ENCODE peak calls at places on chromosomes 6 and 20, in five cellular contexts. I, U, D, Y and F are unnamed samples.

GRCh38 chr6:118579786-118580185 is 31.7 kb downstream of the PLN start:
- DNase-seq in Y (no peak), D (no peak), U (no peak), I (no peak), F (no peak)

GRCh38 chr6:24755284-24755683 is 19.5 kb upstream of the GMNN start:
- DNase-seq in D (no peak), Y (no peak), U (no peak), I (no peak), F (no peak)

GRCh38 chr20:36687850-36688249 is 41.9 kb upstream of the SLA2 start:
- DNase-seq in I (no peak), U (no peak), D (no peak), Y (no peak), F (no peak)

GRCh38 chr6:2578729-2579128 is 172.0 kb downstream of the MYLK4 start:
- DNase-seq in Y (no peak), D (no peak), I (no peak), U (peak), F (no peak)

GRCh38 chr20:21433329-21433890 is 36.1 kb upstream of the NKX2-4 start:
- DNase-seq in D (no peak), I (no peak), U (peak), Y (no peak), F (peak)

GRCh38 chr6:148177589-148178233 is 164.9 kb upstream of the SASH1 start:
- DNase-seq in U (peak), I (peak), Y (peak), D (peak), F (peak)

GRCh38 chr6:119499797-119500196 is 150.2 kb upstream of the MAN1A1 start:
- DNase-seq in Y (no peak), I (no peak), D (no peak), U (no peak), F (no peak)

GRCh38 chr6:165008971-165009370 is 300.4 kb downstream of the C6orf118 start:
- DNase-seq in U (no peak), Y (no peak), D (no peak), I (no peak), F (no peak)

GRCh38 chr6:127880452-127880851 is 20.4 kb downstream of the THEMIS start:
- DNase-seq in Y (no peak), D (no peak), I (no peak), U (no peak), F (no peak)

GRCh38 chr6:7650876-7651275 is 60.9 kb downstream of the SNRNP48 start:
- DNase-seq in D (no peak), Y (no peak), U (no peak), I (no peak), F (peak)

GRCh38 chr6:3987072-3987471 is 91.9 kb downstream of the FAM217A start:
- DNase-seq in D (no peak), Y (no peak), I (no peak), U (peak), F (peak)

GRCh38 chr6:26115226-26115625 is 28.0 kb downstream of the HFE start:
- DNase-seq in Y (no peak), D (no peak), I (no peak), U (no peak), F (no peak)

GRCh38 chr6:118372413-118372812 is 175.7 kb upstream of the PLN start:
- DNase-seq in U (peak), Y (no peak), I (no peak), D (no peak), F (peak)

GRCh38 chr6:25717856-25718740 is 36.4 kb upstream of the SLC17A4 start:
- DNase-seq in I (no peak), D (no peak), Y (no peak), U (peak), F (peak)

GRCh38 chr20:59123011-59123676 is 40.5 kb upstream of the ZNF831 start:
- DNase-seq in U (no peak), Y (no peak), D (peak), I (no peak), F (no peak)

GRCh38 chr6:83633609-83634008 is 75.3 kb downstream of the SNAP91 start:
- DNase-seq in U (no peak), Y (no peak), I (no peak), D (no peak), F (no peak)

GRCh38 chr20:59750209-59750840 is 146.0 kb downstream of the PHACTR3 start:
- DNase-seq in U (no peak), D (no peak), I (no peak), Y (no peak), F (no peak)

GRCh38 chr6:11925805-11926204 is 86.3 kb upstream of the HIVEP1 start:
- DNase-seq in U (no peak), Y (no peak), D (no peak), I (no peak), F (no peak)

GRCh38 chr20:25369529-25369928 is 21.1 kb downstream of the ABHD12 start:
- DNase-seq in D (no peak), I (no peak), U (no peak), Y (no peak), F (no peak)

GRCh38 chr6:42405025-42405424 is 46.7 kb downstream of the TRERF1 start:
- DNase-seq in Y (no peak), U (peak), D (no peak), I (no peak), F (peak)

GRCh38 chr20:50957798-50958732 is at the start of gene DPM1:
- DNase-seq in Y (peak), U (peak), I (peak), D (peak), F (peak)

GRCh38 chr6:131923356-131923755 is 27.8 kb downstream of the CCN2 start:
- DNase-seq in U (peak), I (peak), D (peak), Y (peak), F (peak)

GRCh38 chr20:47173596-47174216 is 182.8 kb downstream of the ZMYND8 start:
- DNase-seq in D (no peak), U (no peak), Y (no peak), I (no peak), F (no peak)
- TF ChIP-seq CTCF in D (peak), U (no peak), Y (no peak), I (no peak), F (no peak)

GRCh38 chr6:20364327-20364726 is 37.4 kb upstream of the E2F3 start:
- DNase-seq in I (no peak), Y (no peak), U (no peak), D (no peak), F (no peak)
- TF ChIP-seq CTCF in I (no peak), Y (no peak), U (no peak), D (no peak), F (no peak)

DNA sequence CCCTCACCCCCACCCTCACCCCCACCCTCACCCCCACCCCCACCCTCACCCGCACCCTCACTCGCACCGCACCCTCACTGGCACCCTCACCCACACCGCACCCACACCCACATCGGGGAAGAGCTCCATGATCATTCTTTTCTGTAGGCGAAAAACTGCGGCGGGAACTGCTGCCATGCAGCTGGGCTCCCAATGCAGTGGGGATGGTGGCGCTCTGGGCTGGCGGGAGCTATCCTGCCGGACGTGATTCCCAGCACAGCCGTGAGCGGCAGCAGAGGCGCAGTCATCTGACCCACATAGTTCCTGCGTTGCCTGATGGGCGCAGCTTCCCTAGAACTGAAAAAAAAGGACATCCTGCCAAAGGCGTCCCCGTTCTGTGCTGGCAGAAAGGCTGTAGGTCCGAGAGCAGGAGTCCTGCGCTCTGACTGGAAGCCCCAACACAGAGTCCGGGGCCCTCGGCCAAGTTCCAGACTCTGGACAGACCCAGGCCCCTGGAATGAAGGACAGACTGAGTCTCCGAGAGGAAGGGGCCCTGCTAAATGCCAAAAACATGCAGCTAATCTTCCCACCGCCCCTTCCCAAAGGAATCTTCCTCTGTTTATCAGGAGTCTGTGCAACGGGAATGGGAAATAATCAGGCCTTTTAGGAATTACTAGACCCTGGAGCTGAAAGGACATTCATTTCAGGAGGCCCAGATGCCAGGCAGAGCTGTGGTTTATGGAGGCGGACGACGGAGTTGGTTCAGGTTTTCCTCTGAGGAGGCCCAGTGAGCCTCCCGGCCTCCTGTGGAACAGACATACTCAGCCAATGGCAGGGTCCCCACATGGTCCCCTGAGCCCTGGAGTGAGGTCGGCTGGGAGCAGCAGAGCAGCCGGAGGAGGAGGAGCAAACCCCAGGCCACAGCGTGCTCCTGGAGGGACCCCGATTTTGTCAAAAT is 14.1 kb upstream of the TCFL5 start:
- DNase-seq in D (peak), I (peak), U (peak), Y (peak), F (peak)
- TF ChIP-seq CTCF in D (no peak), I (peak), U (peak), Y (peak), F (peak)

GRCh38 chr6:21273451-21273850 is 320.1 kb upstream of the SOX4 start:
- DNase-seq in I (no peak), U (no peak), Y (no peak), D (no peak), F (no peak)

GRCh38 chr6:21270501-21271290 is 322.9 kb upstream of the SOX4 start:
- DNase-seq in Y (no peak), U (no peak), D (no peak), I (no peak), F (no peak)

GRCh38 chr6:21271431-21272155 is 322.0 kb upstream of the SOX4 start:
- DNase-seq in U (no peak), D (no peak), Y (no peak), I (no peak), F (no peak)
- TF ChIP-seq CTCF in U (no peak), D (no peak), Y (no peak), I (no peak), F (no peak)

DNA sequence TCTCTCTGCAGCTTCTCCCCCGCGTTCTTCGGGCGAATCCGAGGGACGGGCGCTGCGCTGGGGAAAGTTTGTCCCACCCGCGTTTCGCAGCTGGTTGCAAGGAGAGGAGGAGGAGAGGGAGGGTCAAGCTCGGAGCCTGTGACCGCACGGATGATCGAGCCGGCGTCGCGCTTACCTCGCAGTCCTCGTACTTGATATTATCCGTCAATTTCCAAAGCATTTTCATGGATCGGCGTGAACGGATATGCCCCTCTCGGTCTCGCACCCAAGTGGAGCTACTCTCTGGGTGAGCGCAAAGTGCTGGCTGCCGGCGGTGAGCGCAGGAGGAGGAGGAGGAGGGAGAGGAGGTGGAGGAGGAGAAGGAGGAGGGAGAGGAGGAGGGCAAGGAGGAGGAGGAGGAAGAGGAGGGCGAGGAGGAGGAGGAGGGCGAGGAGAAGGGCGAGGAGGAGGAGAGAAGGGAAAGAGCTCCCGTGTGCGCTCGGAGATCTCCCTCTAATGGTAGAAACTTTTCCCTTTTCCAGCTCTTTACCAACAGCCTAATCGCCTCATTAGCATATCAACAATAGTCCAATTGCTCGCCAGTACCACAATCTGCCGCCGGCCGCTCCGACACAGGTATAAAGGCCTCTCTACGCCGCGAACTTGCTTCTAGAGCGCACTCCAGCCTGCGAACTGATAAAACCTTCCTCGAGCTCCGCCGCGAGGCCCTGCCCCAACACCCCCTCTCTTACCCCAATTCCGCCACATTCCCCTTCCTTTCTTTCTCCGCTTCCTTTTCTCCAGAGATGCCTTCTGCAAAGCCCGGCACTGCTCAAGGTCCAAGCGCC is at the start of gene TFAP2A:
- DNase-seq in D (no peak), I (peak), U (peak), Y (no peak), F (peak)
- TF ChIP-seq CTCF in D (peak), I (peak), U (peak), Y (no peak), F (peak)

GRCh38 chr6:109705258-109705657 is 14.2 kb downstream of the FIG4 start:
- DNase-seq in Y (peak), U (peak), D (peak), I (peak), F (peak)
- TF ChIP-seq CTCF in Y (peak), U (peak), D (peak), I (peak), F (peak)

DNA sequence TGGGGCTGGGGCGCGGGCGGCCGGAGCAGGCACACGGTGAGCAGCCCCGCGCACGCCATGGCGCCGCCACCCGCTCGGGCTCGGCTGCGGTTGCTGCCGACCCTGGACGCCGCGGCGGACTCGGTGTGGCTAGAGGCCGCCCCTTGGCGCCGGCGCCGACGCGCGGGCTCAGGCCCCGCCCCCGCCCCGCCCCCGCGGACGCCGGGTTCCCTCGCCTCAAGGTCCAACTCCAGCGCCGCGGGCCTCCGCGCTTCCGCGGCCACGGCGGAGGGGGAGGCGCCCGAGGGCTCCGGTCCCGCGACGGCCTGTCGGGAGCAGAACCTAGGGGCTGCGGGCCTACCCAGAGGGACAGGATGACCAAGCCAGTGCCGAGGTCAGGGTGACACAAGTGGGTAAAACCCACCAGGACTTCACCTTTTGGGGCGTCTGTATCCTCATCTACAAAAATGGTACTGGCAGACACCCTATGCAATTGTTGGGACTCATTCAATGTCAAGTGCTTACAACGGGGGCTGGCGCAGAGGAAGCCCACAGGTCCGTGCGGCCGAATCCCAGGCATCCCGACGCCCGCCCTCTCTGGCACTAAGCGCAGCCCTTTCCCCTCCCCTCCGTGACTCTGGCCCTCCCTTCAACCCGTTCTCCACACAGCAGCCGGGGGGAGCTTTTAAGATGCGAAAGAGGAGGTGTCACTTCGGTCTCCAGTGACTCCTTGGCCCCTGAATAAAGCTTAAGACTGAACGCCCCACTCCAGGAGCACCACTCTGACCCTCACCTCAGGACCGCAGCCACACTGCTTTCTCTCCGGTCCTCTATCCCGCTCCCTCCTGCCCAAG is at the start of gene NECAB3:
- DNase-seq in Y (peak), U (peak), D (peak), I (peak), F (peak)
- TF ChIP-seq CTCF in Y (no peak), U (no peak), D (no peak), I (no peak), F (no peak)

GRCh38 chr6:10847684-10848083 is 9.3 kb upstream of the MAK start:
- DNase-seq in U (no peak), I (no peak), Y (no peak), D (no peak), F (no peak)
- TF ChIP-seq CTCF in U (peak), I (peak), Y (no peak), D (no peak), F (no peak)